ENCODE peak calls at places on chromosomes 12 and 14, in eight cellular contexts. J is GM12878, X is body of pancreas, U is GM12891, H is erythroblast, D is right lobe of liver, Q is ovary, A is stomach. O is an unnamed sample.

GRCh38 chr12:124508323-124509096 is 58.9 kb downstream of the NCOR2 start:
- DNase-seq in D (no peak), Q (no peak), A (no peak), J (no peak), U (peak; percentile 76), H (peak; percentile 24), X (no peak), O (no peak)

GRCh38 chr14:72665259-72665658 is 228.6 kb downstream of the DPF3 start:
- DNase-seq in A (no peak), X (no peak), D (no peak), U (no peak), H (no peak), J (no peak), Q (no peak), O (peak; percentile 69)

GRCh38 chr12:12403264-12404248 is 46.7 kb downstream of the BORCS5 start:
- DNase-seq in U (no peak), X (no peak), A (no peak), Q (no peak), H (peak; percentile 47), J (no peak), D (no peak), O (no peak)

GRCh38 chr12:1839956-1840550 is 19.7 kb downstream of the LRTM2 start:
- DNase-seq in X (no peak), J (no peak), H (no peak), Q (no peak), D (no peak), A (no peak), U (no peak), O (no peak)

GRCh38 chr12:19746471-19746870 is 307.2 kb downstream of the AEBP2 start:
- DNase-seq in D (no peak), X (no peak), Q (no peak), A (no peak), H (no peak), J (no peak), U (no peak), O (no peak)

GRCh38 chr12:586318-587071 is 76.8 kb downstream of the NINJ2 start:
- DNase-seq in U (no peak), J (no peak), Q (no peak), H (no peak), X (no peak), A (no peak), D (no peak), O (no peak)

GRCh38 chr12:63821781-63822251 is 22.7 kb upstream of the SRGAP1 start:
- DNase-seq in H (no peak), D (no peak), J (no peak), Q (peak; percentile 60), X (no peak), U (no peak), A (no peak), O (no peak)

GRCh38 chr12:27822076-27822712 is 42.2 kb upstream of the MANSC4 start:
- DNase-seq in H (no peak), A (no peak), J (peak; percentile 69), D (no peak), Q (no peak), X (no peak), U (peak; percentile 29), O (peak; percentile 61)

GRCh38 chr12:94832105-94832504 is 171.4 kb downstream of the NDUFA12 start:
- DNase-seq in A (no peak), Q (no peak), H (no peak), J (no peak), D (no peak), X (no peak), U (no peak), O (no peak)

GRCh38 chr14:92108345-92109254 is 2.2 kb upstream of the ATXN3 start:
- DNase-seq in Q (no peak), X (no peak), J (no peak), D (no peak), U (peak; percentile 13), A (no peak), H (no peak), O (no peak)

GRCh38 chr12:46332260-46332659 is 40.3 kb downstream of the SLC38A2 start:
- DNase-seq in U (no peak), J (no peak), D (no peak), A (no peak), X (no peak), Q (no peak), H (no peak), O (no peak)

GRCh38 chr14:24891987-24892729 is 157.8 kb downstream of the STXBP6 start:
- DNase-seq in A (no peak), U (no peak), D (no peak), J (no peak), X (no peak), H (no peak), Q (no peak), O (no peak)

GRCh38 chr12:107748472-107748871 is 12.5 kb downstream of the PRDM4 start:
- DNase-seq in X (no peak), Q (no peak), A (no peak), D (no peak), J (no peak), H (no peak), U (no peak), O (peak; percentile 23)

GRCh38 chr14:36129181-36129580 is 47.3 kb downstream of the PTCSC3 start:
- DNase-seq in Q (no peak), X (no peak), J (no peak), A (no peak), D (no peak), U (no peak), H (no peak), O (no peak)

GRCh38 chr14:54133896-54134295 is 177.3 kb upstream of the BMP4 start:
- DNase-seq in H (no peak), A (no peak), X (no peak), U (no peak), J (no peak), D (peak; percentile 46), Q (no peak), O (no peak)

GRCh38 chr12:26746315-26746714 is 86.7 kb downstream of the ITPR2 start:
- DNase-seq in D (no peak), A (no peak), Q (no peak), H (peak; percentile 25), U (no peak), X (no peak), J (no peak), O (peak; percentile 52)

GRCh38 chr12:67720383-67720856 is 71.9 kb downstream of the DYRK2 start:
- DNase-seq in A (no peak), Q (no peak), J (no peak), H (peak; percentile 49), D (no peak), U (no peak), X (no peak), O (no peak)

GRCh38 chr12:3022961-3023360 is 54.2 kb upstream of the TSPAN9 start:
- DNase-seq in X (no peak), U (no peak), D (no peak), J (no peak), A (no peak), H (no peak), Q (no peak), O (no peak)

GRCh38 chr14:32469388-32470160 is 140.5 kb downstream of the AKAP6 start:
- DNase-seq in A (no peak), Q (no peak), J (no peak), X (no peak), D (no peak), U (no peak), H (peak; percentile 43), O (no peak)

GRCh38 chr12:124938606-124939427 is 24.4 kb upstream of the UBC start:
- DNase-seq in Q (peak; percentile 68), U (no peak), A (peak; percentile 66), D (peak; percentile 69), J (peak; percentile 55), H (no peak), X (peak; percentile 79), O (no peak)

GRCh38 chr14:65482769-65483438 is 70.4 kb downstream of the FUT8 start:
- DNase-seq in Q (no peak), D (no peak), X (no peak), J (no peak), H (peak; percentile 13), A (no peak), U (no peak), O (no peak)

GRCh38 chr14:102579696-102580551 is 12.5 kb upstream of the RCOR1 start:
- DNase-seq in U (no peak), Q (no peak), A (no peak), D (no peak), X (no peak), H (no peak), J (no peak), O (peak; percentile 63)

GRCh38 chr12:76020731-76021672 is 10.6 kb downstream of the PHLDA1 start:
- DNase-seq in H (no peak), X (no peak), J (peak; percentile 19), U (no peak), D (no peak), A (no peak), Q (no peak), O (no peak)

GRCh38 chr14:20801726-20802125 is 918 bp downstream of the RNASE1 start:
- DNase-seq in Q (peak; percentile 59), H (no peak), U (no peak), A (peak; percentile 66), D (no peak), X (peak; percentile 81), J (no peak), O (no peak)
- TF ChIP-seq POLR2A in Q (no peak), H (no peak), U (no peak), A (no peak), D (no peak), X (peak; percentile 57), J (no peak), O (no peak)

GRCh38 chr12:54560374-54560858 is 11.0 kb downstream of the PDE1B start:
- DNase-seq in J (peak; percentile 65), U (peak; percentile 88), H (peak; percentile 70), A (peak; percentile 87), X (peak; percentile 86), Q (peak; percentile 97), D (peak; percentile 78), O (peak; percentile 59)
- TF ChIP-seq POLR2A in J (peak; percentile 66), U (peak; percentile 71), H (peak; percentile 32), A (no peak), X (peak; percentile 65), Q (peak; percentile 80), D (peak; percentile 21), O (peak; percentile 41)

GRCh38 chr14:58298477-58298879 is at the start of gene ARID4A:
- DNase-seq in Q (peak; percentile 85), D (peak; percentile 95), A (peak; percentile 87), U (no peak), J (no peak), H (no peak), X (peak; percentile 92), O (no peak)
- TF ChIP-seq POLR2A in Q (peak; percentile 87), D (peak; percentile 96), A (no peak), U (peak; percentile 35), J (peak; percentile 86), H (peak; percentile 84), X (peak; percentile 94), O (peak; percentile 63)

GRCh38 chr12:10615532-10615931 is 2.1 kb upstream of the MAGOHB start:
- DNase-seq in H (no peak), J (no peak), A (no peak), D (no peak), Q (no peak), U (no peak), X (no peak), O (no peak)

GRCh38 chr12:10612110-10612509 is 1.3 kb downstream of the MAGOHB start:
- DNase-seq in X (no peak), H (no peak), Q (no peak), J (no peak), U (no peak), A (no peak), D (no peak), O (no peak)

GRCh38 chr12:10612954-10613333 is 465 bp downstream of the MAGOHB start:
- DNase-seq in A (no peak), D (no peak), J (no peak), Q (no peak), X (no peak), H (peak; percentile 57), U (no peak), O (no peak)

GRCh38 chr12:10614056-10614370 is 604 bp upstream of the MAGOHB start:
- DNase-seq in A (no peak), Q (no peak), J (no peak), U (no peak), D (no peak), H (no peak), X (no peak), O (no peak)

GRCh38 chr12:10613334-10614055 is at the start of gene MAGOHB:
- DNase-seq in H (peak; percentile 97), U (peak; percentile 59), J (peak; percentile 90), D (peak; percentile 94), Q (peak; percentile 98), A (peak; percentile 97), X (peak; percentile 96), O (peak; percentile 67)
- TF ChIP-seq POLR2A in H (peak; percentile 92), U (peak; percentile 82), J (peak; percentile 94), D (peak; percentile 60), Q (peak; percentile 71), A (no peak), X (peak; percentile 81), O (peak; percentile 70)